ENCODE peak calls at places on chromosomes 2 and 18, in nine cellular contexts. W is psoas muscle; I is HFF-Myc; C is cardiac fibroblast; R is HCT116; H is CD8-positive, alpha-beta T cell; Z is Peyer's patch; S is GM12864; A is ovary. Y is an unnamed sample.

GRCh38 chr2:17620841-17621240 is 80.3 kb downstream of the VSNL1 start:
- DNase-seq in W (no peak), I (no peak), C (peak; percentile 67), R (no peak), H (no peak), Z (no peak), S (no peak), A (no peak), Y (no peak)

GRCh38 chr2:180761224-180761623 is 219.2 kb upstream of the UBE2E3 start:
- DNase-seq in W (no peak), I (peak; percentile 37), C (peak; percentile 69), R (peak; percentile 21), H (no peak), Z (no peak), S (no peak), A (no peak), Y (peak; percentile 19)

GRCh38 chr18:21740474-21740723 is 193 bp upstream of the MIB1 start:
- DNase-seq in W (no peak), I (no peak), C (no peak), R (no peak), H (peak; percentile 99), Z (peak; percentile 99), S (peak; percentile 81), A (no peak), Y (peak; percentile 97)

GRCh38 chr2:136008205-136008865 is 22.9 kb upstream of the DARS1 start:
- DNase-seq in W (peak; percentile 55), I (no peak), C (no peak), R (no peak), H (peak; percentile 61), Z (no peak), S (no peak), A (no peak), Y (peak; percentile 45)

GRCh38 chr18:74609535-74609934 is 11.9 kb downstream of the ZNF407 start:
- DNase-seq in W (no peak), I (no peak), C (peak; percentile 80), R (no peak), H (no peak), Z (no peak), S (no peak), A (no peak), Y (no peak)

GRCh38 chr2:162153608-162154224 is 1.7 kb upstream of the GCG start:
- DNase-seq in W (no peak), I (peak; percentile 40), C (peak; percentile 74), R (peak; percentile 52), H (peak; percentile 58), Z (no peak), S (peak; percentile 12), A (no peak), Y (peak; percentile 70)

GRCh38 chr2:45169339-45170190 is 160.3 kb upstream of the SIX2 start:
- DNase-seq in W (peak; percentile 62), I (no peak), C (peak; percentile 55), R (no peak), H (no peak), Z (no peak), S (no peak), A (no peak), Y (no peak)

GRCh38 chr18:79965119-79965902 is 868 bp downstream of the HSBP1L1 start:
- DNase-seq in W (no peak), I (peak; percentile 64), C (peak; percentile 77), R (no peak), H (no peak), Z (peak; percentile 78), S (no peak), A (peak; percentile 46), Y (peak; percentile 57)

GRCh38 chr2:82790277-82791021 is 1668.6 kb downstream of the SUCLG1 start:
- DNase-seq in W (no peak), I (peak; percentile 5), C (peak; percentile 64), R (no peak), H (no peak), Z (no peak), S (no peak), A (no peak), Y (no peak)

DNA sequence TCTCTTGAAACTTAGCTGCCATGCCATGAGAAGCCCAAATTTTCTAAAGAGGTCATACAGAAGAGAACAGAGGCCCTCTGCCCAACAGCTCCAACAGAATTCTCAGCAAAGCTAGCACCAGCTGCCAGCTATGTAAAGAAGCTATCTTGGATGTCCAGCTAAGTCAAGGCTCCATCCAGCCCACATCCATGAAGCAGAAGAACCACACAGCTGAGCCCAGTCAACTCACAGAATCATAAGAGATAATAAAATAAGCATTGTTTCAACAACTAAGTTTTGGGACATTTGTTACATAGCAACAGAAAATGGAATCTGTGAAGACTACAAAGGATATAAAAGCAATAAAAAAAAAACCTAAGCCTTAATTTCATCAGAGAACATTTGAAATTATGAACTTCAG is 434.3 kb downstream of the TXNL1 start:
- DNase-seq in W (no peak), I (no peak), C (no peak), R (no peak), H (no peak), Z (no peak), S (no peak), A (no peak), Y (no peak)
- TF ChIP-seq CTCF in W (no peak), I (no peak), C (no peak), R (no peak), H (no peak), Z (no peak), S (no peak), A (no peak), Y (no peak)

GRCh38 chr2:238747114-238747513 is 100.8 kb upstream of the TWIST2 start:
- DNase-seq in W (no peak), I (no peak), C (no peak), R (no peak), H (no peak), Z (no peak), S (no peak), A (no peak), Y (no peak)

GRCh38 chr2:238750212-238750904 is 97.5 kb upstream of the TWIST2 start:
- DNase-seq in W (no peak), I (no peak), C (no peak), R (no peak), H (no peak), Z (no peak), S (no peak), A (no peak), Y (no peak)

GRCh38 chr2:238745997-238746396 is 101.9 kb upstream of the TWIST2 start:
- DNase-seq in W (no peak), I (no peak), C (no peak), R (no peak), H (no peak), Z (no peak), S (no peak), A (no peak), Y (no peak)

GRCh38 chr2:238744951-238745350 is 102.9 kb upstream of the TWIST2 start:
- DNase-seq in W (no peak), I (no peak), C (no peak), R (no peak), H (no peak), Z (no peak), S (no peak), A (no peak), Y (no peak)

GRCh38 chr2:238747557-238747956 is 100.3 kb upstream of the TWIST2 start:
- DNase-seq in W (no peak), I (no peak), C (no peak), R (no peak), H (no peak), Z (no peak), S (no peak), A (no peak), Y (no peak)
- H3K4me3 ChIP-seq in W (no peak overlapping the region), I (no peak overlapping the region), C (no peak overlapping the region), R (no peak overlapping the region), H (no peak overlapping the region), Z (no peak overlapping the region), S (no peak overlapping the region), A (no peak overlapping the region), Y (no peak overlapping the region)

DNA sequence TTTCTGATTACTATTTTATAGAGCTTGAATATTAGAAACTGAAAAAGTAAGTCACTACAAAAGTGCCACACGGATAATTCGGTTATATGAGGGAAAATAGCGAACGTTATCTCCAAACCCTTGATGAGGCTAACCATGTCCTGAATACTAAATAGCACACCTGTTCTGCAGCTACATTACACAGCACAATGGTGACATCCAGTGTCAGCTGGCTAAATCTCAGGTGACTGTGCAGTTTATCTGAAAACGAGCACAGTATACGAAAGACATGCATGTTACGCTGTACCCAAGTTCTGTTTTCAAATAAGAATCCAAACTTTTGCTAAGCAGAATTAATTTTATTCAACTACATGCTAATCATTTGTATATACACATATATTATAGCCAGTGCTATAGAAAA is 9.0 kb downstream of the CCDC68 start:
- DNase-seq in W (no peak), I (no peak), C (no peak), R (peak; percentile 26), H (no peak), Z (no peak), S (no peak), A (no peak), Y (no peak)
- TF ChIP-seq CTCF in W (no peak), I (no peak), C (no peak), R (peak; percentile 25), H (no peak), Z (no peak), S (peak; percentile 16), A (no peak), Y (peak; percentile 15)

GRCh38 chr18:957829-958228 is 53.2 kb downstream of the ADCYAP1 start:
- DNase-seq in W (no peak), I (no peak), C (no peak), R (no peak), H (no peak), Z (no peak), S (no peak), A (no peak), Y (no peak)

GRCh38 chr18:966095-967036 is 61.7 kb downstream of the ADCYAP1 start:
- DNase-seq in W (no peak), I (no peak), C (no peak), R (no peak), H (no peak), Z (no peak), S (no peak), A (no peak), Y (no peak)

GRCh38 chr18:963276-963675 is 58.6 kb downstream of the ADCYAP1 start:
- DNase-seq in W (no peak), I (no peak), C (no peak), R (no peak), H (no peak), Z (no peak), S (no peak), A (no peak), Y (no peak)

GRCh38 chr18:959854-960253 is 55.2 kb downstream of the ADCYAP1 start:
- DNase-seq in W (no peak), I (no peak), C (no peak), R (no peak), H (no peak), Z (no peak), S (no peak), A (no peak), Y (no peak)

DNA sequence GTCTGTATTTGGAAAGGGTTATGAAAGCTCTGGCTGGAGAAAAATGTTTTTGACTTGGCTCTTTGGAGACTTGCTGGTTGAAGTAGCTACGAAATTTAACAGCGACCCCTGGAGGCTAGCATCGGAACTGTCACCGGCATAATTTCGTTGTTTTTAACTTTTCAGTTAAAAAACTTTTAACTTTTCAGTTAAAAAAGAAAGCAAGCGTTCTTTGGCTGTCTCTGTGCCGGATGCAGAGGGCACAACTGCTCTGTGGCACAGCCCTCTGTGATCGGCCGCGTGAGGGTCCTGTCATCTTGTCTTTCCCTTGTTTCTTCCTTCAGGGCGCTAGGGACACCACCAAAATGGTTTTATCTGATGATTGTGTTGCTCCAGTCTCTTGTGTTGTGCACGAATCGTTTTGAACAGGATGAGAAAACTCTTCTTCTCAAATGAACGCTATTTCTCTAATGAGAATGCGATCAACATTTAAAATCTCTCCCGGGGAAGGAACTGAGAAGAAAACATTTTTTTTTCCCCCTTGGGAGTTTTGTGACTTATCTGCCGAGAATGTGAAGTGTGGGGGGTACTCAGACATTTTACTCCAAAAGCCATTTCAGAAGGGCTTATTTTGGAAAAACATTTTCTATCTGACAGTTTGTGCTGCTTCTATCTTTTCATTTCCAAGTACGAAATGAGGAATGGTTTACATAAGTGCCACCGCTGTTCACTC is 57.1 kb downstream of the ADCYAP1 start:
- DNase-seq in W (no peak), I (peak; percentile 29), C (peak; percentile 65), R (peak; percentile 32), H (peak; percentile 47), Z (no peak), S (no peak), A (peak; percentile 58), Y (peak; percentile 47)
- H3K4me3 ChIP-seq in W (peak overlapping the region; percentile 51), I (peak overlapping the region; percentile 31), C (peak overlapping the region; percentile 51), R (peak overlapping the region; percentile 36), H (no peak overlapping the region), Z (no peak overlapping the region), S (no peak overlapping the region), A (peak overlapping the region; percentile 41), Y (no peak overlapping the region)

Y was measured in GM12865.